ENCODE peak calls at places on chromosomes 5 and 9, in ten cellular contexts. F is kidney; V is NCI-H1417 treated with DMSO at 0.1 percent for 48 hours; Q is amniotic stem cell; Z is AG08395; D is stimulated activated CD4-positive, alpha-beta T cell treated with anti-CD3 and anti-CD28 coated beads, Interleukin-2, amount 100 ng/mL, for 24 hours; T is iPS-NIHi11; N is HFFc6; S is AG10803; P is T-helper 22 cell. X is an unnamed sample.

GRCh38 chr5:14123551-14123950 is 19.6 kb upstream of the TRIO start:
- DNase-seq in Z (no peak), Q (no peak), N (no peak), S (no peak), V (no peak), T (no peak), D (no peak), P (no peak), F (no peak), X (no peak)

GRCh38 chr5:169944922-169945675 is 35.2 kb downstream of the INSYN2B start:
- DNase-seq in Z (no peak), N (no peak), P (no peak), S (peak), V (no peak), F (no peak), Q (no peak), D (no peak), T (no peak), X (no peak)

GRCh38 chr5:97142521-97143254 is at the start of gene LIX1:
- DNase-seq in S (peak), F (no peak), P (no peak), N (peak), V (no peak), T (peak), Q (no peak), D (peak), Z (peak), X (peak)

GRCh38 chr5:168085321-168086040 is 206.0 kb upstream of the WWC1 start:
- DNase-seq in P (no peak), F (no peak), N (peak), D (no peak), S (peak), T (no peak), Z (peak), Q (no peak), V (no peak), X (no peak)

GRCh38 chr5:104626122-104626521 is 1063.5 kb upstream of the NUDT12 start:
- DNase-seq in N (no peak), Z (no peak), V (no peak), T (no peak), P (no peak), S (no peak), Q (no peak), D (no peak), F (no peak), X (no peak)

GRCh38 chr5:173547579-173547978 is 68.9 kb downstream of the BOD1 start:
- DNase-seq in Z (peak), Q (no peak), T (no peak), P (no peak), S (peak), F (no peak), N (no peak), D (no peak), V (no peak), X (no peak)

GRCh38 chr9:125241863-125242739 is 958 bp upstream of the HSPA5 start:
- DNase-seq in T (peak), D (peak), S (peak), Q (no peak), P (peak), V (no peak), Z (peak), N (peak), F (peak), X (peak)

GRCh38 chr9:27717991-27718390 is 144.7 kb upstream of the C9orf72 start:
- DNase-seq in T (no peak), P (no peak), N (no peak), Q (no peak), F (no peak), V (no peak), S (no peak), D (no peak), Z (no peak), X (no peak)

X was measured in HEK293T.